ENCODE peak calls at places on chromosome 17, in six cellular contexts. F is CD8-positive, alpha-beta T cell; H is thoracic aorta; S is OCI-LY7; I is GM23248; B is fibroblast of lung. W is an unnamed sample.
A peak's percentile ranks its signal among the peaks of the same experiment; 100 is the strongest.

GRCh38 chr17:64765191-64765889 is 103.2 kb upstream of the SMURF2 start:
- DNase-seq in H (no peak), I (no peak), B (no peak), F (no peak), S (no peak), W (no peak)

GRCh38 chr17:17669851-17670232 is 11.4 kb upstream of the RAI1 start:
- DNase-seq in B (no peak), I (no peak), H (no peak), F (no peak), S (no peak), W (no peak)

GRCh38 chr17:14133104-14133503 is 63.8 kb downstream of the COX10 start:
- DNase-seq in H (no peak), F (no peak), B (no peak), S (no peak), I (no peak), W (no peak)

GRCh38 chr17:48055531-48056245 is 7.5 kb downstream of the NFE2L1 start:
- DNase-seq in S (peak; percentile 83), I (peak; percentile 86), H (no peak), F (no peak), B (peak; percentile 47), W (peak; percentile 66)

GRCh38 chr17:143785-144281 is 6.5 kb downstream of the SCGB1C2 start:
- DNase-seq in I (peak; percentile 82), S (peak; percentile 69), H (no peak), F (peak; percentile 69), B (peak; percentile 45), W (peak; percentile 63)

GRCh38 chr17:45287526-45288264 is 25.8 kb upstream of the SPATA32 start:
- DNase-seq in H (no peak), I (no peak), F (no peak), B (no peak), S (no peak), W (no peak)

GRCh38 chr17:17811381-17812210 is 25.2 kb downstream of the SREBF1 start:
- DNase-seq in I (no peak), B (no peak), F (no peak), H (no peak), S (no peak), W (no peak)

GRCh38 chr17:74838275-74838674 is 21.4 kb downstream of the GRIN2C start:
- DNase-seq in B (no peak), I (no peak), S (no peak), H (no peak), F (no peak), W (no peak)

GRCh38 chr17:48842746-48843145 is 11.9 kb downstream of the CALCOCO2 start:
- DNase-seq in F (no peak), I (no peak), S (no peak), H (no peak), B (no peak), W (no peak)

GRCh38 chr17:63950940-63951907 is 19.1 kb upstream of the CD79B start:
- DNase-seq in F (no peak), S (peak; percentile 84), H (no peak), B (no peak), I (no peak), W (no peak)

GRCh38 chr17:37430051-37430591 is 23.4 kb downstream of the TADA2A start:
- DNase-seq in I (peak; percentile 94), H (no peak), B (peak; percentile 69), F (no peak), S (no peak), W (no peak)

GRCh38 chr17:81069084-81069645 is 34.2 kb downstream of the BAIAP2 start:
- DNase-seq in F (no peak), I (no peak), B (no peak), S (no peak), H (no peak), W (no peak)

GRCh38 chr17:3984719-3985444 is 20.6 kb upstream of the ATP2A3 start:
- DNase-seq in I (no peak), S (no peak), H (no peak), B (no peak), F (no peak), W (no peak)

GRCh38 chr17:32319548-32319905 is 22.4 kb downstream of the C17orf75 start:
- DNase-seq in B (peak; percentile 16), F (peak; percentile 48), S (peak; percentile 82), H (peak; percentile 46), I (peak; percentile 72), W (peak; percentile 71)

GRCh38 chr17:488993-489757 is 136.6 kb upstream of the RPH3AL start:
- DNase-seq in H (no peak), B (peak; percentile 75), F (no peak), S (peak; percentile 41), I (peak; percentile 43), W (no peak)

GRCh38 chr17:6100146-6100545 is 30.0 kb downstream of the WSCD1 start:
- DNase-seq in I (no peak), F (no peak), B (no peak), S (no peak), H (no peak), W (no peak)

GRCh38 chr17:30395398-30396022 is 16.8 kb downstream of the CPD start:
- DNase-seq in H (no peak), F (no peak), S (no peak), B (no peak), I (no peak), W (no peak)

GRCh38 chr17:45709889-45710288 is 74.2 kb upstream of the CRHR1 start:
- DNase-seq in H (no peak), B (no peak), I (no peak), F (no peak), S (no peak), W (no peak)

GRCh38 chr17:67157732-67158639 is 87.0 kb downstream of the HELZ start:
- DNase-seq in F (no peak), B (peak; percentile 22), H (no peak), I (peak; percentile 67), S (peak; percentile 39), W (no peak)

DNA sequence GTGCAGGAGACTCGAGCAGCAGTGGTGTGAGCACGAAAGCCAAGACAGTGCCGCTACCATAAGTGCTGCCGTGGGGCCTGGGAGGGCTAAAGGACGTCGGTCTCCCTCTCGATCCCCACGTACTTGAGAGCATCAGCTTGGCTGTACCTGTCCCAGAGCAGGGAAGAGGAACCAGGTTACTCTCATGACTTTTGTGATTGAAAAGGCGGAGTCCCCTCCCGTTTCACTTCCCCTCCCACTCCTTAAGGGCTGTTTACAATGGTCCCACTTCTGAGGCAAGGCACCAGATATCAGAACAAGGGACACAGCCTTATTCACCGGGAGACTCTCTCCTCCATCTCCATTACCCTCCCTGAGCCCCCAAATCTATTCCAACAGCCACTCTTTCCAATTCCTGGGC is 20.1 kb downstream of the CNTNAP1 start:
- DNase-seq in H (no peak), I (no peak), F (no peak), B (no peak), S (peak; percentile 8), W (no peak)
- H3K4me3 ChIP-seq in H (no peak overlapping the region), I (no peak overlapping the region), F (no peak overlapping the region), B (no peak overlapping the region), S (no peak overlapping the region), W (no peak overlapping the region)

GRCh38 chr17:72792771-72793170 is 299.7 kb downstream of the SLC39A11 start:
- DNase-seq in H (no peak), I (no peak), B (no peak), F (no peak), S (no peak), W (no peak)

GRCh38 chr17:72794152-72794551 is 298.3 kb downstream of the SLC39A11 start:
- DNase-seq in F (no peak), I (no peak), B (no peak), S (no peak), H (no peak), W (no peak)

GRCh38 chr17:72802726-72803125 is 289.8 kb downstream of the SLC39A11 start:
- DNase-seq in B (no peak), I (no peak), H (no peak), F (no peak), S (no peak), W (no peak)

GRCh38 chr17:72795941-72796340 is 296.5 kb downstream of the SLC39A11 start:
- DNase-seq in F (no peak), B (no peak), I (no peak), H (no peak), S (no peak), W (no peak)

DNA sequence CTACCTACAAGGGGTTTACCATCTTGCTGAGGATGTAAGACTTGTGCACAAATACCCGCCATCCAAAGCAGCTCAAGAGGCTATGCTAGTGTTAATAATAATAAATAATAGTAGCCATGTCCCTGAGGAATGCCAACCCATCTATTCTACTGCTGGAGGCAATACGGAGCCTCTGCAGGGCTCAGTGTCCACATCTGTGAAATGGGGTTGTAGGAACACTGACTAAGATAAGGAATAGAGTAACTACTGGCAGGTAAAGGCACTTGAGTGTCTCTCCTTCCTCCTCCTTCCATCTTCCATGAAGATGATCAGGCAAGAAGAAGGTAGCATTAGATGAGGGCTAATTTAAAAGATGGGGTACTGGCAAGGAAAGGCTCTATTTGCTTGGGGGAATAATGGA is 295.3 kb downstream of the SLC39A11 start:
- DNase-seq in I (no peak), B (no peak), S (no peak), F (no peak), H (no peak), W (no peak)
- H3K9me3 ChIP-seq in I (no peaks in the 10 kb centered on the region), B (no peaks in the 10 kb centered on the region), S (peaks cover 21% of the 10 kb centered on the region), F (peaks cover under 1% of the 10 kb centered on the region), H (peaks cover 23% of the 10 kb centered on the region), W (peaks cover 7% of the 10 kb centered on the region)

GRCh38 chr17:77327181-77327565 is 186.4 kb downstream of the SEC14L1 start:
- DNase-seq in H (no peak), B (no peak), F (no peak), I (no peak), S (no peak), W (no peak)

GRCh38 chr17:77325826-77326581 is 185.2 kb downstream of the SEC14L1 start:
- DNase-seq in I (peak; percentile 70), F (no peak), B (peak; percentile 24), H (no peak), S (peak; percentile 69), W (no peak)

GRCh38 chr17:77326636-77327035 is 185.9 kb downstream of the SEC14L1 start:
- DNase-seq in I (no peak), B (no peak), S (no peak), H (no peak), F (no peak), W (no peak)

GRCh38 chr17:77324227-77324626 is 183.5 kb downstream of the SEC14L1 start:
- DNase-seq in S (peak; percentile 37), H (no peak), F (no peak), B (no peak), I (no peak), W (no peak)

GRCh38 chr17:77325537-77325825 is 184.7 kb downstream of the SEC14L1 start:
- DNase-seq in H (no peak), F (no peak), S (no peak), B (no peak), I (no peak), W (no peak)
- H3K36me3 ChIP-seq in H (no peaks in the 10 kb centered on the region), F (no peaks in the 10 kb centered on the region), S (no peaks in the 10 kb centered on the region), B (peaks cover 9% of the 10 kb centered on the region), I (no peaks in the 10 kb centered on the region), W (peaks cover 56% of the 10 kb centered on the region)

DNA sequence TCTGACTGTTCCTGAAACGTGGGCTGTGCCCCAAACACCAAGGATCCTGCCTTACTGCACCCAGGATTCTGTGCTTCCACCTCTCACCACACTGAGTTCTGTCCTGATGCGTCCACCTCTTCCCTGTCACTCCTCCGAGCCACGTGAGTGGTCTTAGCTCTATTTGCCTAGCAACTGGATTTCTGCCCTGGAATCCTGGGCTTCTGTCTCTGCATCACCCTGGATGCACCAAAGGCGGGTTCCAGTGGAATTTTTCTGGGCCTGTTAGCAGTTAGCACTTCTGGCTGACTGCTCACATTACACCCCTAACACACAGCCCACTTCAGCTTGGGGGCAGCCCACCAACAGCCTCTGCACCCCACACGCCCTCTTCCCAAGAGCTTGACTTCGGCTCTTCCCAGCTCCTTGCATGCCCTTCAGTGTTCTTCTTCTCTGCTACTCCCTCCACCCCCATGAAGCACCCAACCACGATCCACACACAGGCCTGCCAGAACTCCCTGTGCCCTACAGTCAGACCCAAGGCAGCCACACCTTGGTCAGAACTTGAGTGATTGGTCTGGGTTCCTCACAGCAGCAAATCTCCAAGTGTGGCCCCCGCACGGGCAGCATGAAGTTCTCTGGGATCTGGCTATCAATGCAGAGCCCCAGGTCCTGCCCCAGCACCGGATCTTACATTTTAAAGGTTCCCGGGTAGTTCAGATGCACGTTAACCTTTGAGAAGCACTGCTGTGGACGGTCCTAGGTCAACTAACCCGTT is 129.8 kb upstream of the RCVRN start:
- DNase-seq in I (no peak), F (no peak), S (no peak), H (no peak), B (no peak), W (no peak)
- H3K4me3 ChIP-seq in I (no peak overlapping the region), F (no peak overlapping the region), S (no peak overlapping the region), H (no peak overlapping the region), B (no peak overlapping the region), W (no peak overlapping the region)